ENCODE peak calls at places on chromosomes 13 and 19, in seven cellular contexts. L, Y, S, R, N, Z and D are unnamed samples.

GRCh38 chr19:38634757-38635482 is 12.5 kb upstream of the ACTN4 start:
- DNase-seq in S (peak), Y (no peak), R (no peak), L (no peak), Z (peak), N (peak), D (peak)

GRCh38 chr19:11066326-11066725 is 22.9 kb upstream of the LDLR start:
- DNase-seq in S (no peak), Y (no peak), Z (no peak), N (no peak), R (no peak), L (no peak), D (no peak)

GRCh38 chr13:70613295-70613694 is 505.0 kb upstream of the KLHL1 start:
- DNase-seq in L (no peak), Z (no peak), R (no peak), Y (no peak), S (peak), N (no peak), D (no peak)

GRCh38 chr13:75405976-75406703 is 75.8 kb downstream of the TBC1D4 start:
- DNase-seq in S (no peak), N (no peak), Y (no peak), L (no peak), Z (no peak), R (no peak), D (no peak)

GRCh38 chr13:107864543-107865460 is 350.5 kb downstream of the LIG4 start:
- DNase-seq in Y (no peak), R (no peak), S (peak), Z (no peak), L (peak), N (peak), D (peak)

GRCh38 chr19:36115453-36116343 is at the start of gene TBCB:
- DNase-seq in R (no peak), Y (no peak), Z (no peak), L (peak), N (peak), S (peak), D (peak)

GRCh38 chr13:78382946-78383542 is 220.3 kb downstream of the POU4F1 start:
- DNase-seq in Z (no peak), R (no peak), L (no peak), Y (no peak), S (no peak), N (no peak), D (no peak)

GRCh38 chr19:1819211-1819975 is 7.3 kb upstream of the ATP8B3 start:
- DNase-seq in Z (no peak), S (no peak), R (no peak), N (no peak), L (no peak), Y (no peak), D (no peak)

GRCh38 chr19:12801466-12802266 is at the start of the genes PRDX2 and THSD8:
- DNase-seq in N (peak), L (peak), Z (no peak), Y (no peak), R (no peak), S (peak), D (peak)

GRCh38 chr13:59537500-59537899 is 626.2 kb downstream of the DIAPH3 start:
- DNase-seq in R (no peak), Z (no peak), Y (no peak), L (no peak), N (no peak), S (no peak), D (no peak)

GRCh38 chr19:974564-975257 is 9.4 kb upstream of the WDR18 start:
- DNase-seq in L (no peak), Y (no peak), R (no peak), N (no peak), S (no peak), Z (no peak), D (no peak)

GRCh38 chr13:52001120-52001731 is 10.0 kb downstream of the ATP7B start:
- DNase-seq in N (peak), R (peak), Z (no peak), L (peak), Y (no peak), S (peak), D (peak)

GRCh38 chr19:7544626-7545025 is 9.1 kb downstream of the PNPLA6 start:
- DNase-seq in Y (no peak), L (no peak), Z (no peak), S (no peak), N (no peak), R (no peak), D (no peak)

GRCh38 chr13:35349052-35349451 is 127.4 kb downstream of the MAB21L1 start:
- DNase-seq in Y (no peak), L (no peak), N (no peak), S (no peak), Z (no peak), R (no peak), D (no peak)

GRCh38 chr13:111115841-111116500 is 861 bp downstream of the ARHGEF7 start:
- DNase-seq in N (no peak), Y (no peak), Z (no peak), S (peak), R (no peak), L (peak), D (no peak)

GRCh38 chr13:111270126-111270525 is 50.3 kb upstream of the TEX29 start:
- DNase-seq in N (no peak), R (no peak), Z (no peak), S (no peak), Y (no peak), L (no peak), D (no peak)

GRCh38 chr19:10219678-10220077 is 11.5 kb downstream of the S1PR2 start:
- DNase-seq in Z (peak), S (no peak), L (peak), R (no peak), Y (peak), N (peak), D (no peak)

GRCh38 chr13:75327132-75327505 is 154.8 kb downstream of the TBC1D4 start:
- DNase-seq in Y (no peak), L (no peak), N (no peak), R (no peak), S (no peak), Z (no peak), D (no peak)

GRCh38 chr13:105016266-105016665 is 1519.2 kb downstream of the EFNB2 start:
- DNase-seq in S (no peak), L (no peak), Y (no peak), Z (no peak), N (no peak), R (no peak), D (no peak)

GRCh38 chr19:1451916-1452801 is 2.2 kb downstream of the APC2 start:
- DNase-seq in R (no peak), L (no peak), Y (no peak), S (peak), Z (no peak), N (no peak), D (no peak)

GRCh38 chr13:32041429-32041828 is 9.9 kb downstream of the FRY start:
- DNase-seq in L (no peak), S (no peak), Z (peak), Y (no peak), N (no peak), R (no peak), D (no peak)

GRCh38 chr19:31882709-31883108 is 462.7 kb upstream of the ZNF507 start:
- DNase-seq in N (peak), R (no peak), Z (no peak), Y (no peak), S (no peak), L (no peak), D (no peak)

GRCh38 chr19:30861896-30862295 is 487.3 kb downstream of the TSHZ3 start:
- DNase-seq in Z (no peak), S (no peak), R (no peak), Y (no peak), N (no peak), L (no peak), D (no peak)

GRCh38 chr19:8686549-8686948 is 12.0 kb downstream of the ACTL9 start:
- DNase-seq in Z (no peak), S (no peak), Y (no peak), L (no peak), R (no peak), N (no peak), D (no peak)

GRCh38 chr13:96967248-96967745 is 27.0 kb downstream of the OXGR1 start:
- DNase-seq in Z (no peak), Y (no peak), L (peak), R (peak), N (peak), S (no peak), D (peak)

GRCh38 chr13:107534548-107534947 is 680.8 kb downstream of the LIG4 start:
- DNase-seq in N (no peak), Y (no peak), L (no peak), Z (no peak), R (no peak), S (no peak), D (no peak)

GRCh38 chr19:5343848-5344247 is 3.2 kb upstream of the PTPRS start:
- DNase-seq in N (no peak), L (peak), R (no peak), Y (no peak), S (no peak), Z (no peak), D (no peak)

DNA sequence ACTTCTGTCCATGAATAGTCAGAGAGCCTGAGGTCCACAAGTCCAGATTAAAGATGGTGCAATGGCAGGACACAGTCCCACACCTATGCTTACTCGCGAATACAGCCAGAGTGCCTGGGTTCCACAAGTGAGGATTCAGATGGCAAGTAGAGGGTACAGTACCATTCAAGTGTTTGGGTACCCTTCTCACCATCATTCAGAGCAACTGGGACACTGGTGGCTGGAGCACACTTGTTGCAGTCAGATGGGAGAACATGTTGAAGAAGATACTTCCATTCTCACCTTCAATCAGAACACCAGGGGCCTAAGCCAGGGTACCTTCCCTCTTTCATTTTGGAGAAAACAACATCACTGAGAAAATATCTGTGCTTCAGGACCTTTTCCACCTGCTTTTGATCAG is 43.7 kb upstream of the ZNF599 start:
- DNase-seq in N (no peak), R (no peak), L (no peak), Z (no peak), Y (no peak), S (no peak), D (no peak)
- TF ChIP-seq JUND in N (no peak), R (no peak), L (no peak), Z (no peak), Y (no peak), S (no peak), D (no peak)

GRCh38 chr13:98771838-98772611 is 19.6 kb upstream of the SLC15A1 start:
- DNase-seq in Y (no peak), Z (no peak), S (no peak), L (no peak), N (no peak), R (no peak), D (no peak)
- TF ChIP-seq JUND in Y (no peak), Z (no peak), S (no peak), L (no peak), N (no peak), R (no peak), D (no peak)

GRCh38 chr19:29574518-29574917 is 31.6 kb upstream of the POP4 start:
- DNase-seq in L (no peak), Z (no peak), N (no peak), R (no peak), Y (no peak), S (no peak), D (no peak)
- TF ChIP-seq JUND in L (no peak), Z (no peak), N (no peak), R (no peak), Y (no peak), S (no peak), D (no peak)

GRCh38 chr19:3593156-3593555 is 7.9 kb downstream of the GIPC3 start:
- DNase-seq in R (no peak), L (no peak), Z (no peak), N (no peak), Y (no peak), S (no peak), D (no peak)
- TF ChIP-seq JUND in R (no peak), L (no peak), Z (no peak), N (no peak), Y (no peak), S (no peak), D (no peak)

GRCh38 chr13:50129065-50129922 is 114.0 kb downstream of the KCNRG start:
- DNase-seq in S (no peak), Z (no peak), L (no peak), N (no peak), R (no peak), Y (no peak), D (no peak)
- TF ChIP-seq JUND in S (no peak), Z (no peak), L (no peak), N (no peak), R (no peak), Y (no peak), D (no peak)

DNA sequence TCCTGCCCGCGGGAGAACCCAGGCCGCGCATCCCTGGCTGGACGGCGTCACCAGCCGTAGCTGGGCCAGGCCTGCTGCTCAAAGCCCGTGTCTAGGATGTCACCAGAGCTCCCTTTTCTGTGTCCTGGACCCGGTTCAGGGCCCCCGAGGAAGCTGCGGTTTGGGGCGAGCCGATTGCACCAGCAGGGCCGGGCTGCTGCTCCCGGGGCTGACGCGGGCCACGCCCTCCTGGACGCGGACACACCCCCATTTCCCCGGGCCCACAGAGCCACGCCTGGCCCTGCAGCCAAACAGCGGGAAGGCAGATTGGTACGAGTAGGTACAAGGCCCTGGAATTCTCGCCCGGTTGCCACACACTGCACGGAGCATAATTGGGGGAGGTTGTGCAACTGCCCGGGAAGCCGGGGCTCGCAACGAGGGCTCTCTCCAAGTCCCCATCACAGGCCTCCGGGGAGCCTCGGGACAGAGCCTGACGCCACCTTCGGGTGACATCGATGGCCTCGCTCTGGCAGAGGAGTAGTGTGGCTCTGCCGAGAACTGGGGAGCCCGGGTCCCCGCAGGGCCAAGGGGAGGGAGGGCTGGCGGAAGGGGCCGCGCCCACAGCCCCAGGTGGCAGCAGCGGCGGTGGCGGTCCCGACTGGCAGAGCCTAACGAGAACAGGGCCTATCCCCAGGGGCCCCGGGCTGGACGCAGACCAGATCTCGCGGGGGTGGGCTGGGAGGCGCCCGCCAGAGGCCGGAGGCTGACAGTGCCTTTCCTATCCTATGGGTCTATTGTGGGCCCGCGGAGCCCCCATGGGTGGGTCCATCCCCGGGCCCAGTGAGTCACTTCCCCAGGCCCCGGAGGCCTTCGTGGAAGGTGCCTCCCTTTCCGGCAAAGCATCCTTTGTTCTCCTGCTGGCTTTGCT is 23.5 kb downstream of the KCTD15 start:
- DNase-seq in S (peak), Z (no peak), N (peak), Y (no peak), R (no peak), L (peak), D (peak)
- TF ChIP-seq JUND in S (no peak), Z (no peak), N (peak), Y (no peak), R (no peak), L (no peak), D (no peak)

DNA sequence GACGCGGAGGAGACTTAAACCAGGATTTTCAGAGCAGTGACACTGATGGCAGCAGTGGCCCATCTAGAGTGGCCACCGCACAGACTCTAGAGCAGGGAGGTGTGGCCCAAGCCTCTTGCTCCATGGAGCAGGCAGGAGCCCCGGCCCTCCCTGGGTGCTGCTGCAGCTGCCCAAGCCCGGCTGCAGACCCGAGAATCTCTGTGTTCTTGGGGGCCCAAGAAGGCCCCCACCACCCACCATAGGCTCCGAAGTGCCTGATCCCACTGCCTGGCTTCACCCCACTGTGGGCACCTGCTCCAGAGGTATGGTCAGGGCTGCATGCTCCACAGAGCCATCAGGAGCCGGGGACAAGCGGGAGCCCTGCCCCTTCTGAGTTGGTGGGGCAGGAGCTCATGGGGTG is 36.1 kb downstream of the CEP89 start:
- DNase-seq in R (no peak), L (no peak), Y (no peak), Z (no peak), S (no peak), N (no peak), D (no peak)
- TF ChIP-seq JUND in R (no peak), L (no peak), Y (no peak), Z (no peak), S (no peak), N (no peak), D (no peak)

DNA sequence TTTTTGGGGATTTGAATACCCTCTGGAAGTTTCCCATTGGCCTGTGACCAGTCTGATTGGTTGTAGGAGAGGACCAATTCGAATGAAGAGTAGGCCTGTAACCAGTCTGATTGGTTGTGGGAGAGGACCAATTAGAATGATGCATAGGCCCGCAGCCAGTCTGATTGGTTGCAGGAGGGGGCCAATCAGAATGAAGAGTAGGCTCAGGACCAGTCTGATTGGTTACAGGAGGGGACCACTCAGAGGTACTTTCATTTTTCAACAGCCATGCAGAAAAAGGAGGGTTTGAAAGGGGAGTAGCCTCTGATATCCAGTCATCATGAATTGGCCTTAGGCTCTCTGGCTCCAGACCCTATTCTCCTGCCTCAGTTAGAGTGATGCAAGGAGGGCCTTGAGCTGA is 30.4 kb upstream of the SLC1A5 start:
- DNase-seq in S (no peak), Y (no peak), R (no peak), L (peak), N (peak), Z (no peak), D (peak)
- TF ChIP-seq JUND in S (no peak), Y (no peak), R (no peak), L (no peak), N (no peak), Z (no peak), D (no peak)

GRCh38 chr13:81133066-81133465 is 792.1 kb upstream of the SPRY2 start:
- DNase-seq in Y (no peak), Z (no peak), R (no peak), S (no peak), L (no peak), N (no peak), D (no peak)
- TF ChIP-seq JUND in Y (no peak), Z (no peak), R (no peak), S (no peak), L (no peak), N (no peak), D (no peak)